ENCODE peak calls at places on chromosomes 11 and 22, in six cellular contexts. L is pancreas, A is AG09309, B is AG10803, R is astrocyte of the spinal cord, Z is upper lobe of left lung. N is an unnamed sample.

GRCh38 chr11:95241673-95242072 is 10.7 kb upstream of the SESN3 start:
- DNase-seq in A (no peak), L (no peak), B (peak), R (no peak), Z (no peak), N (no peak)

GRCh38 chr11:95363189-95363588 is 132.2 kb upstream of the SESN3 start:
- DNase-seq in A (no peak), B (peak), L (no peak), R (no peak), Z (no peak), N (no peak)

GRCh38 chr22:49768961-49769690 is 58.5 kb downstream of the BRD1 start:
- DNase-seq in L (peak), Z (peak), B (peak), A (no peak), R (no peak), N (no peak)

GRCh38 chr11:28674432-28675076 is 566.4 kb downstream of the METTL15 start:
- DNase-seq in L (no peak), A (peak), B (peak), R (peak), Z (no peak), N (no peak)

GRCh38 chr22:22523494-22523893 is 3.4 kb upstream of the ZNF280A start:
- DNase-seq in L (no peak), A (no peak), Z (no peak), R (no peak), B (no peak), N (no peak)

GRCh38 chr22:44570476-44571445 is 72.7 kb upstream of the RTL6 start:
- DNase-seq in B (no peak), L (no peak), R (no peak), A (no peak), Z (no peak), N (peak)

GRCh38 chr11:120561286-120561685 is 49.7 kb downstream of the GRIK4 start:
- DNase-seq in A (no peak), Z (no peak), B (no peak), R (no peak), L (no peak), N (no peak)

GRCh38 chr22:30312053-30312452 is 14.7 kb downstream of the TBC1D10A start:
- DNase-seq in A (no peak), B (peak), R (peak), L (no peak), Z (no peak), N (no peak)

GRCh38 chr11:119434531-119435330 is 11.8 kb upstream of the THY1 start:
- DNase-seq in Z (no peak), B (no peak), L (no peak), A (no peak), R (no peak), N (no peak)

GRCh38 chr11:66012371-66012945 is 650 bp downstream of the CST6 start:
- DNase-seq in L (peak), Z (no peak), B (no peak), A (no peak), R (no peak), N (no peak)

GRCh38 chr22:41222846-41223507 is 17.8 kb downstream of the CHADL start:
- DNase-seq in B (no peak), L (no peak), Z (no peak), R (no peak), A (no peak), N (no peak)

GRCh38 chr11:66768818-66769217 is 39.8 kb upstream of the SPTBN2 start:
- DNase-seq in B (no peak), Z (no peak), L (no peak), R (no peak), A (no peak), N (no peak)

GRCh38 chr11:114124601-114125144 is 65.2 kb downstream of the ZBTB16 start:
- DNase-seq in R (no peak), L (no peak), A (no peak), Z (no peak), B (no peak), N (no peak)

GRCh38 chr11:27309064-27309463 is 54.0 kb downstream of the CCDC34 start:
- DNase-seq in B (peak), A (no peak), R (no peak), L (no peak), Z (no peak), N (no peak)

GRCh38 chr11:117146521-117146920 is 2.4 kb downstream of the PAFAH1B2 start:
- DNase-seq in L (no peak), A (no peak), Z (no peak), B (peak), R (peak), N (no peak)

GRCh38 chr11:122808494-122808893 is 29.8 kb upstream of the CRTAM start:
- DNase-seq in R (peak), Z (no peak), B (peak), L (no peak), A (no peak), N (no peak)

GRCh38 chr11:69135420-69136363 is 20.0 kb upstream of the SMIM38 start:
- DNase-seq in L (no peak), B (no peak), R (no peak), A (no peak), Z (no peak), N (no peak)

GRCh38 chr11:116702772-116703360 is 69.9 kb downstream of the BUD13 start:
- DNase-seq in R (no peak), A (no peak), B (no peak), L (no peak), Z (no peak), N (no peak)

GRCh38 chr22:39242809-39243442 is 1.9 kb downstream of the PDGFB start:
- DNase-seq in Z (peak), R (no peak), B (no peak), L (peak), A (no peak), N (no peak)

GRCh38 chr11:69821511-69822040 is 2.4 kb upstream of the FGF3 start:
- DNase-seq in A (no peak), L (no peak), Z (no peak), R (no peak), B (no peak), N (no peak)

GRCh38 chr11:3081386-3081751 is 24.1 kb upstream of the CARS1 start:
- DNase-seq in R (no peak), A (no peak), B (no peak), Z (no peak), L (no peak), N (no peak)

GRCh38 chr11:128580612-128581011 is 6.7 kb downstream of the ETS1 start:
- DNase-seq in A (no peak), Z (no peak), R (no peak), L (no peak), B (no peak), N (no peak)

GRCh38 chr22:22235564-22235963 is 9.0 kb upstream of the VPREB1 start:
- DNase-seq in B (no peak), R (no peak), A (no peak), L (no peak), Z (no peak), N (no peak)

GRCh38 chr22:35377735-35378134 is 3.2 kb upstream of the HMOX1 start:
- DNase-seq in B (no peak), A (no peak), Z (no peak), L (no peak), R (no peak), N (no peak)

GRCh38 chr11:74717211-74717997 is 13.8 kb downstream of the CHRDL2 start:
- DNase-seq in A (no peak), R (no peak), B (peak), Z (no peak), L (no peak), N (no peak)

GRCh38 chr22:45271667-45272188 is 13.0 kb upstream of the UPK3A start:
- DNase-seq in B (peak), A (no peak), R (no peak), Z (no peak), L (no peak), N (no peak)

GRCh38 chr11:74444173-74444832 is 23.0 kb downstream of the KCNE3 start:
- DNase-seq in Z (no peak), A (no peak), B (no peak), R (no peak), L (no peak), N (no peak)

GRCh38 chr11:93718057-93718563 is 23.2 kb downstream of the TAF1D start:
- DNase-seq in B (no peak), Z (no peak), A (no peak), L (no peak), R (no peak), N (no peak)

GRCh38 chr11:122022646-122023045 is 93.4 kb downstream of the BLID start:
- DNase-seq in R (no peak), Z (no peak), L (no peak), B (no peak), A (no peak), N (no peak)

GRCh38 chr11:68942090-68942620 is 38.5 kb downstream of the IGHMBP2 start:
- DNase-seq in B (peak), R (no peak), A (no peak), L (no peak), Z (peak), N (no peak)

GRCh38 chr11:210122-210802 is 2.8 kb downstream of the RIC8A start:
- DNase-seq in B (peak), A (no peak), L (no peak), R (peak), Z (no peak), N (no peak)

GRCh38 chr22:49525776-49526535 is 301.7 kb downstream of the BRD1 start:
- DNase-seq in A (no peak), R (no peak), Z (no peak), B (no peak), L (no peak), N (no peak)

GRCh38 chr11:94549166-94549565 is 5.4 kb downstream of the FUT4 start:
- DNase-seq in L (no peak), R (no peak), Z (no peak), B (no peak), A (no peak), N (no peak)

GRCh38 chr22:24930678-24931077 is 15.8 kb downstream of the LHFPL7 start:
- DNase-seq in L (no peak), A (no peak), R (no peak), Z (no peak), B (no peak), N (no peak)

GRCh38 chr22:46547179-46547882 is 9.9 kb upstream of the CELSR1 start:
- DNase-seq in B (peak), L (no peak), Z (peak), R (peak), A (no peak), N (no peak)

GRCh38 chr11:64319421-64319761 is 1.5 kb downstream of the PRDX5 start:
- DNase-seq in R (no peak), B (peak), A (no peak), L (no peak), Z (no peak), N (no peak)

GRCh38 chr11:77590194-77590591 is 440 bp downstream of the AQP11 start:
- DNase-seq in A (no peak), B (peak), Z (no peak), L (peak), R (peak), N (no peak)

GRCh38 chr22:42383287-42383686 is 48.9 kb downstream of the NFAM1 start:
- DNase-seq in R (no peak), A (no peak), B (no peak), L (no peak), Z (no peak), N (no peak)

GRCh38 chr22:42384506-42384905 is 47.7 kb downstream of the NFAM1 start:
- DNase-seq in B (no peak), R (no peak), A (no peak), Z (no peak), L (peak), N (no peak)

GRCh38 chr22:42379961-42380537 is 52.2 kb downstream of the NFAM1 start:
- DNase-seq in B (no peak), R (no peak), Z (no peak), L (no peak), A (no peak), N (no peak)

GRCh38 chr22:42383851-42384417 is 48.3 kb downstream of the NFAM1 start:
- DNase-seq in B (no peak), A (no peak), Z (no peak), R (no peak), L (peak), N (no peak)

GRCh38 chr22:42381152-42381551 is 51.1 kb downstream of the NFAM1 start:
- DNase-seq in B (no peak), R (no peak), A (no peak), Z (no peak), L (peak), N (no peak)
- TF ChIP-seq CTCF in B (no peak), R (no peak), A (no peak), Z (no peak), L (no peak), N (no peak)

DNA sequence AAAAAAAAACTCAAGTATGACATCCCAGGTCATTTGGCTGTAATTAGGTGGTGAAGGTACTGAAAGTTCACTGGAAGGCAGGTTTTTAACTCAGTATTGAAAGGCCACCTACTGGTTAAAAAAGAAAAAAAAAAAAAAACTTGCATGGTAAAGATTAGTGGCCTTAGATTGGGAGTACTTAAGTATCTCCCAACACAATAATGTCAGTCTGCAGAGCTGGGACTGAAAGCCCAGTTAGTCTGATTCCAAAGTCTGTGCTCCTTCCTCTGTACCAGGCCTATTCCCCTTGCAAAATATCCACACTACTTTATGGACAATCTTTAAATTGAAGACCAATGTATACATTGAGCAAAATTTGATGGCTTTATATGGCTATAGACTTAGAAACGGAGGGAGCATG is 85.5 kb downstream of the NOX4 start:
- DNase-seq in A (no peak), L (no peak), B (peak), R (peak), Z (no peak), N (no peak)
- TF ChIP-seq CTCF in A (peak), L (no peak), B (peak), R (no peak), Z (no peak), N (peak)

DNA sequence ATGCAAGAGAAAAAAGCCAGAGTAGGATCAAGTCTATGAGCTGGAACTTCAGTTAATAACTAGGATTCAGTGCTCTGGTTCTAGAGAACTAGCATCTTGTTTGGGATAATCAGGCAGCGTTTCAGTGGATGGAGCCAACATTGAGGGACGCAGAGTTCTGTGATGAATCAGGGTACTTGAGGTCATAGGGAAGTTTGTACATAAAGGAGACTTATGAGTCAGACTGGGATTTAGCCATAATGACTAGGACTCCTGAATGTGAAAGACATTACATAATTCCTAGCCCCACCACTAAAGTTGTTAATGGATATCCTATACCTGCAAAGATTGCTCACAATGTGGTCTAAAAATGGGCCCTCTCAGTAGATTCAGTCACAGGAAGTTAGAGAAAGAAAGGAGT is 6.8 kb downstream of the SLN start:
- DNase-seq in B (peak), L (no peak), R (peak), A (peak), Z (no peak), N (no peak)
- TF ChIP-seq CTCF in B (no peak), L (no peak), R (no peak), A (no peak), Z (no peak), N (no peak)

GRCh38 chr11:62791501-62792192 is at the start of gene TMEM223:
- DNase-seq in Z (peak), L (peak), B (peak), R (peak), A (no peak), N (peak)
- TF ChIP-seq CTCF in Z (no peak), L (no peak), B (no peak), R (no peak), A (no peak), N (no peak)